ENCODE peak calls at places on chromosomes 6 and 20, in seven cellular contexts. N, F, M, H, Q, G and K are unnamed samples.

GRCh38 chr20:1324598-1325172 is 4.3 kb downstream of the SDCBP2 start:
- DNase-seq in M (peak), N (no peak), G (no peak), Q (no peak), F (no peak), H (no peak), K (no peak)

GRCh38 chr6:153373869-153374268 is 242.8 kb upstream of the RGS17 start:
- DNase-seq in H (no peak), N (no peak), Q (no peak), F (no peak), G (no peak), M (no peak), K (no peak)

GRCh38 chr20:46349742-46350056 is 41.4 kb upstream of the CDH22 start:
- DNase-seq in G (no peak), F (no peak), M (no peak), N (no peak), Q (no peak), H (no peak), K (no peak)

GRCh38 chr6:142746524-142746923 is 198.5 kb downstream of the HIVEP2 start:
- DNase-seq in M (no peak), Q (no peak), G (peak), F (no peak), N (no peak), H (peak), K (no peak)

GRCh38 chr6:163252132-163252729 is 162.3 kb upstream of the QKI start:
- DNase-seq in H (peak), Q (no peak), F (no peak), M (no peak), G (no peak), N (no peak), K (no peak)

GRCh38 chr6:36130672-36131516 is 581 bp downstream of the MAPK13 start:
- DNase-seq in M (peak), H (no peak), G (peak), F (peak), Q (peak), N (peak), K (peak)

GRCh38 chr6:11653028-11653583 is 115.6 kb downstream of the TMEM170B start:
- DNase-seq in Q (no peak), F (no peak), M (peak), G (no peak), N (no peak), H (no peak), K (no peak)

GRCh38 chr20:63027425-63028389 is 20.9 kb upstream of the BHLHE23 start:
- DNase-seq in N (no peak), M (no peak), H (no peak), F (peak), G (no peak), Q (no peak), K (no peak)

GRCh38 chr6:45806172-45806571 is 209.5 kb downstream of the CLIC5 start:
- DNase-seq in N (no peak), M (no peak), Q (no peak), F (no peak), G (no peak), H (no peak), K (no peak)

GRCh38 chr6:166078294-166078693 is 89.4 kb downstream of the TBXT start:
- DNase-seq in G (no peak), Q (no peak), H (no peak), M (peak), F (no peak), N (no peak), K (no peak)

GRCh38 chr20:63023836-63024571 is 17.2 kb upstream of the BHLHE23 start:
- DNase-seq in F (peak), H (no peak), N (no peak), M (no peak), Q (no peak), G (no peak), K (no peak)

GRCh38 chr20:60087563-60088105 is 129.4 kb downstream of the CDH26 start:
- DNase-seq in G (no peak), F (no peak), M (no peak), N (no peak), H (no peak), Q (no peak), K (no peak)

GRCh38 chr6:46973029-46973428 is 51.3 kb upstream of the ADGRF5 start:
- DNase-seq in F (no peak), Q (no peak), H (no peak), G (no peak), N (no peak), M (no peak), K (no peak)

GRCh38 chr6:37804676-37805075 is 14.9 kb upstream of the ZFAND3 start:
- DNase-seq in F (no peak), N (no peak), M (no peak), Q (no peak), G (no peak), H (no peak), K (no peak)

GRCh38 chr6:134422426-134423231 is 104.7 kb upstream of the SGK1 start:
- DNase-seq in G (no peak), H (peak), N (no peak), Q (peak), M (peak), F (no peak), K (no peak)

GRCh38 chr6:128005009-128005408 is 104.2 kb upstream of the THEMIS start:
- DNase-seq in M (no peak), Q (no peak), G (no peak), N (no peak), H (no peak), F (no peak), K (no peak)

GRCh38 chr20:1842281-1842680 is 52.9 kb upstream of the SIRPA start:
- DNase-seq in H (no peak), N (no peak), Q (no peak), M (no peak), G (no peak), F (no peak), K (no peak)